ENCODE peak calls at places on chromosomes 6 and 20, in eight cellular contexts. D, N, V, X, U, T, Y and J are unnamed samples.
A peak's percentile ranks its signal among the peaks of the same experiment; 100 is the strongest.

GRCh38 chr6:31660998-31661866 is 654 bp upstream of the C6orf47 start:
- DNase-seq in D (no peak), N (no peak), V (no peak), X (no peak), U (no peak), T (no peak), Y (no peak), J (no peak)

GRCh38 chr20:642398-643174 is 10.4 kb downstream of the SRXN1 start:
- DNase-seq in D (peak; percentile 31), N (peak; percentile 25), V (no peak), X (no peak), U (no peak), T (peak; percentile 83), Y (no peak), J (peak; percentile 60)

GRCh38 chr6:161476711-161477110 is 202.8 kb upstream of the AGPAT4 start:
- DNase-seq in D (no peak), N (no peak), V (no peak), X (no peak), U (no peak), T (no peak), Y (no peak), J (no peak)

GRCh38 chr20:58014628-58015315 is 213.7 kb downstream of the ANKRD60 start:
- DNase-seq in D (no peak), N (no peak), V (no peak), X (peak; percentile 81), U (no peak), T (no peak), Y (no peak), J (no peak)

GRCh38 chr6:125927761-125928160 is 28.8 kb upstream of the HINT3 start:
- DNase-seq in D (no peak), N (no peak), V (no peak), X (no peak), U (no peak), T (no peak), Y (peak; percentile 74), J (no peak)

GRCh38 chr6:163314791-163315404 is 99.6 kb upstream of the QKI start:
- DNase-seq in D (no peak), N (peak; percentile 64), V (no peak), X (no peak), U (no peak), T (no peak), Y (no peak), J (no peak)

GRCh38 chr6:168865-169455 is 123.3 kb upstream of the DUSP22 start:
- DNase-seq in D (no peak), N (no peak), V (no peak), X (peak; percentile 20), U (no peak), T (peak; percentile 51), Y (no peak), J (peak; percentile 63)

GRCh38 chr20:40606660-40607059 is 82.4 kb downstream of the MAFB start:
- DNase-seq in D (no peak), N (no peak), V (no peak), X (no peak), U (no peak), T (no peak), Y (no peak), J (peak; percentile 15)

GRCh38 chr20:47662483-47663353 is 122.6 kb downstream of the SULF2 start:
- DNase-seq in D (no peak), N (no peak), V (no peak), X (no peak), U (no peak), T (no peak), Y (no peak), J (no peak)

GRCh38 chr6:118780728-118781127 is 113.2 kb upstream of the ASF1A start:
- DNase-seq in D (no peak), N (no peak), V (no peak), X (no peak), U (no peak), T (no peak), Y (no peak), J (no peak)

GRCh38 chr6:31125162-31125561 is 4.9 kb upstream of the CDSN start:
- DNase-seq in D (no peak), N (no peak), V (no peak), X (no peak), U (no peak), T (peak; percentile 39), Y (no peak), J (no peak)

GRCh38 chr6:7542878-7543394 is 1.5 kb downstream of the DSP start:
- DNase-seq in D (peak; percentile 75), N (no peak), V (no peak), X (peak; percentile 71), U (no peak), T (peak; percentile 73), Y (peak; percentile 82), J (peak; percentile 76)

GRCh38 chr20:64130876-64131275 is 23.5 kb upstream of the NPBWR2 start:
- DNase-seq in D (no peak), N (no peak), V (no peak), X (no peak), U (no peak), T (no peak), Y (peak; percentile 34), J (no peak)

GRCh38 chr6:90297866-90298381 is 1.3 kb upstream of the BACH2 start:
- DNase-seq in D (no peak), N (no peak), V (no peak), X (no peak), U (no peak), T (no peak), Y (no peak), J (no peak)

GRCh38 chr6:170114956-170115855 is 175.7 kb downstream of the DLL1 start:
- DNase-seq in D (no peak), N (no peak), V (no peak), X (no peak), U (no peak), T (no peak), Y (peak; percentile 70), J (no peak)

GRCh38 chr20:10171864-10172751 is 46.5 kb upstream of the SNAP25 start:
- DNase-seq in D (peak; percentile 39), N (peak; percentile 12), V (peak; percentile 50), X (peak; percentile 89), U (no peak), T (peak; percentile 75), Y (peak; percentile 64), J (peak; percentile 78)

GRCh38 chr6:958531-958930 is 265.6 kb upstream of the EXOC2 start:
- DNase-seq in D (no peak), N (no peak), V (no peak), X (no peak), U (no peak), T (no peak), Y (no peak), J (no peak)

GRCh38 chr20:44407402-44408184 is 52.1 kb downstream of the HNF4A start:
- DNase-seq in D (no peak), N (no peak), V (no peak), X (peak; percentile 66), U (no peak), T (peak; percentile 44), Y (peak; percentile 37), J (no peak)

GRCh38 chr6:147345902-147346301 is 141.7 kb downstream of the STXBP5 start:
- DNase-seq in D (no peak), N (no peak), V (no peak), X (no peak), U (no peak), T (no peak), Y (no peak), J (no peak)

GRCh38 chr6:43963203-43963602 is 164.0 kb downstream of the MRPL14 start:
- DNase-seq in D (no peak), N (no peak), V (no peak), X (no peak), U (no peak), T (no peak), Y (no peak), J (no peak)

GRCh38 chr6:10300071-10300470 is 114.8 kb downstream of the TFAP2A start:
- DNase-seq in D (no peak), N (no peak), V (no peak), X (no peak), U (no peak), T (no peak), Y (no peak), J (no peak)

GRCh38 chr6:130389142-130389541 is 23.3 kb downstream of the TMEM200A start:
- DNase-seq in D (no peak), N (no peak), V (no peak), X (no peak), U (no peak), T (no peak), Y (no peak), J (no peak)

GRCh38 chr6:75266716-75267291 is 17.8 kb downstream of the TMEM30A start:
- DNase-seq in D (no peak), N (no peak), V (no peak), X (peak; percentile 32), U (no peak), T (peak; percentile 32), Y (no peak), J (peak; percentile 64)

GRCh38 chr6:157443066-157443800 is 62.2 kb downstream of the ZDHHC14 start:
- DNase-seq in D (no peak), N (no peak), V (peak; percentile 31), X (no peak), U (no peak), T (no peak), Y (no peak), J (no peak)

GRCh38 chr20:24755411-24755922 is 193.6 kb upstream of the CST7 start:
- DNase-seq in D (no peak), N (no peak), V (no peak), X (no peak), U (no peak), T (no peak), Y (no peak), J (no peak)

GRCh38 chr20:11921326-11921725 is 3.6 kb downstream of the BTBD3 start:
- DNase-seq in D (no peak), N (no peak), V (no peak), X (no peak), U (no peak), T (no peak), Y (no peak), J (peak; percentile 90)

GRCh38 chr20:43939762-43940121 is 25.1 kb downstream of the TOX2 start:
- DNase-seq in D (no peak), N (no peak), V (no peak), X (no peak), U (no peak), T (no peak), Y (no peak), J (no peak)

GRCh38 chr6:47938411-47938810 is 156.6 kb downstream of the OPN5 start:
- DNase-seq in D (no peak), N (no peak), V (no peak), X (no peak), U (no peak), T (no peak), Y (no peak), J (no peak)

GRCh38 chr6:34205466-34205865 is 31.2 kb upstream of the HMGA1 start:
- DNase-seq in D (no peak), N (no peak), V (no peak), X (no peak), U (no peak), T (no peak), Y (peak; percentile 22), J (no peak)

GRCh38 chr6:150263765-150264415 is 104.9 kb upstream of the IYD start:
- DNase-seq in D (no peak), N (no peak), V (peak; percentile 20), X (no peak), U (no peak), T (no peak), Y (no peak), J (no peak)

GRCh38 chr6:168179133-168179532 is 100.1 kb upstream of the FRMD1 start:
- DNase-seq in D (no peak), N (no peak), V (no peak), X (no peak), U (no peak), T (no peak), Y (no peak), J (no peak)

GRCh38 chr6:67818322-67818721 is 816.8 kb upstream of the ADGRB3 start:
- DNase-seq in D (no peak), N (no peak), V (no peak), X (no peak), U (no peak), T (no peak), Y (no peak), J (no peak)